ENCODE peak calls at places on chromosomes 7 and 10, in five cellular contexts. F is naive thymus-derived CD4-positive, alpha-beta T cell; J is CD8-positive, alpha-beta memory T cell; D is DMS153; Q is mesothelial cell of epicardium. Z is an unnamed sample.

GRCh38 chr10:87705339-87705738 is 45.7 kb downstream of the PAPSS2 start:
- DNase-seq in F (no peak), J (no peak), D (no peak), Q (no peak), Z (peak)

GRCh38 chr10:102208311-102209035 is 17.6 kb upstream of the ELOVL3 start:
- DNase-seq in F (no peak), J (no peak), D (no peak), Q (no peak), Z (no peak)

GRCh38 chr7:74094224-74095095 is 10.9 kb downstream of the LIMK1 start:
- DNase-seq in F (peak), J (peak), D (peak), Q (peak), Z (peak)

GRCh38 chr10:102452672-102453340 is 1.5 kb upstream of the C10orf95 start:
- DNase-seq in F (peak), J (no peak), D (no peak), Q (no peak), Z (peak)

GRCh38 chr10:80191589-80192270 is 13.6 kb downstream of the ANXA11 start:
- DNase-seq in F (no peak), J (no peak), D (no peak), Q (no peak), Z (peak)

GRCh38 chr7:100016209-100016901 is 959 bp downstream of the ZKSCAN1 start:
- DNase-seq in F (no peak), J (no peak), D (no peak), Q (no peak), Z (no peak)

GRCh38 chr10:12993595-12993994 is 7.9 kb downstream of the CCDC3 start:
- DNase-seq in F (no peak), J (no peak), D (no peak), Q (no peak), Z (peak)

GRCh38 chr10:70830185-70830584 is 14.4 kb downstream of the SGPL1 start:
- DNase-seq in F (no peak), J (no peak), D (no peak), Q (no peak), Z (no peak)

GRCh38 chr7:55214707-55215106 is 150.4 kb upstream of the LANCL2 start:
- DNase-seq in F (no peak), J (no peak), D (no peak), Q (no peak), Z (no peak)

Z was measured in MCF 10A.